ENCODE peak calls at places on chromosome 3, in four cellular contexts. Q is foreskin fibroblast, E is neural progenitor cell, T is HFF-Myc. K is an unnamed sample.

GRCh38 chr3:82329300-82329699 is 567.9 kb upstream of the GBE1 start:
- DNase-seq in Q (peak), T (no peak), E (no peak), K (no peak)

GRCh38 chr3:133535971-133536634 is 37.4 kb upstream of the CDV3 start:
- DNase-seq in E (no peak), T (peak), Q (peak), K (no peak)

GRCh38 chr3:127065561-127066270 is 82.8 kb downstream of the PLXNA1 start:
- DNase-seq in E (no peak), T (no peak), Q (peak), K (no peak)

GRCh38 chr3:136730595-136731273 is 21.4 kb downstream of the STAG1 start:
- DNase-seq in T (no peak), Q (no peak), E (no peak), K (peak)

GRCh38 chr3:117708601-117709000 is 999.0 kb downstream of the TUSC7 start:
- DNase-seq in E (no peak), T (no peak), Q (no peak), K (no peak)

GRCh38 chr3:63349583-63350177 is 71.6 kb downstream of the SYNPR start:
- DNase-seq in E (peak), Q (peak), T (peak), K (peak)

GRCh38 chr3:27195059-27195458 is 174.1 kb downstream of the NEK10 start:
- DNase-seq in T (no peak), Q (peak), E (no peak), K (no peak)

GRCh38 chr3:13112521-13113345 is 39.5 kb upstream of the IQSEC1 start:
- DNase-seq in E (no peak), Q (no peak), T (no peak), K (no peak)

GRCh38 chr3:177835917-177836316 is 638.6 kb upstream of the TBL1XR1 start:
- DNase-seq in E (no peak), Q (peak), T (no peak), K (no peak)

GRCh38 chr3:111954228-111954990 is 24.4 kb upstream of the ABHD10 start:
- DNase-seq in T (peak), Q (peak), E (no peak), K (no peak)

GRCh38 chr3:141246224-141246957 is 14.8 kb downstream of the PXYLP1 start:
- DNase-seq in Q (no peak), E (no peak), T (no peak), K (no peak)

GRCh38 chr3:60536420-60536819 is 714.8 kb downstream of the FHIT start:
- DNase-seq in Q (no peak), T (no peak), E (no peak), K (peak)

GRCh38 chr3:194137314-194138097 is 1.6 kb downstream of the HES1 start:
- DNase-seq in Q (peak), E (peak), T (no peak), K (peak)

GRCh38 chr3:194136519-194137313 is 768 bp downstream of the HES1 start:
- DNase-seq in Q (peak), E (peak), T (no peak), K (no peak)

GRCh38 chr3:194138732-194139084 is 2.8 kb downstream of the HES1 start:
- DNase-seq in Q (peak), E (peak), T (no peak), K (no peak)

GRCh38 chr3:194139085-194139976 is 3.4 kb downstream of the HES1 start:
- DNase-seq in T (peak), E (peak), Q (peak), K (no peak)

DNA sequence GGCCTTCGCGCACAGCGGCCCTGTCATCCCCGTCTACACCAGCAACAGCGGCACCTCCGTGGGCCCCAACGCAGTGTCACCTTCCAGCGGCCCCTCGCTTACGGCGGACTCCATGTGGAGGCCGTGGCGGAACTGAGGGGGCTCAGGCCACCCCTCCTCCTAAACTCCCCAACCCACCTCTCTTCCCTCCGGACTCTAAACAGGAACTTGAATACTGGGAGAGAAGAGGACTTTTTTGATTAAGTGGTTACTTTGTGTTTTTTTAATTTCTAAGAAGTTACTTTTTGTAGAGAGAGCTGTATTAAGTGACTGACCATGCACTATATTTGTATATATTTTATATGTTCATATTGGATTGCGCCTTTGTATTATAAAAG is 2.1 kb downstream of the HES1 start:
- DNase-seq in T (no peak), Q (no peak), E (no peak), K (no peak)
- TF ChIP-seq CTCF in T (no peak), Q (peak), E (no peak), K (no peak)

GRCh38 chr3:189771842-189772494 is 140.8 kb downstream of the TP63 start:
- DNase-seq in E (no peak), T (no peak), Q (no peak), K (no peak)

GRCh38 chr3:189778340-189778950 is 147.3 kb downstream of the TP63 start:
- DNase-seq in Q (no peak), T (no peak), E (no peak), K (peak)

GRCh38 chr3:189776163-189776824 is 145.1 kb downstream of the TP63 start:
- DNase-seq in Q (no peak), T (no peak), E (peak), K (no peak)

GRCh38 chr3:189772584-189772983 is 141.4 kb downstream of the TP63 start:
- DNase-seq in Q (no peak), E (no peak), T (no peak), K (no peak)

DNA sequence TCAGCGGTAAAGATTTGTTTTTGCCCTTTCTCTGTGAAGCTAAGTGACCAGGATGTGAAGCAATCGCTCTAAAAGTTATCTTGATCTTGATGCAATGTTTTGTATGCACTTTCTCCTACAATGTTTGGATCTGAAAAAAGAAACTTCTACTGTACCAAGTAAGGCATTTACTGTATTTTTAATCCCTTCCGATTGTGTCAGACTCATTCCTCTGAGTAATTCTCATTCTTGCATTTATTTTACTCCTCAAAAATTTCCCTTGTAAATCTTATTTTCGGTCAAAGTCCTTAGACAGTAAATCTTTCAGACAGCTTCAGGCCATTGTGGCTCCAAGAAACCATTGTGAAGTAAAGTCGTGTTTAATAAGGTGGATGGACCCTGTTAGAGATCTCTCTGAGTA is 141.9 kb downstream of the TP63 start:
- DNase-seq in T (no peak), Q (peak), E (no peak), K (no peak)
- H3K4me3 ChIP-seq in T (no peak), Q (no peak), E (no peak), K (no peak)

GRCh38 chr3:112982710-112983109 is 7.8 kb upstream of the CD200R1 start:
- DNase-seq in T (no peak), Q (no peak), E (no peak), K (no peak)

GRCh38 chr3:112984485-112984884 is 6.3 kb upstream of the GTPBP8 start:
- DNase-seq in Q (no peak), E (no peak), T (no peak), K (peak)

GRCh38 chr3:112990672-112991602 is at the start of gene GTPBP8:
- DNase-seq in Q (peak), T (peak), E (peak), K (peak)

GRCh38 chr3:112987710-112988334 is 3.0 kb upstream of the GTPBP8 start:
- DNase-seq in E (no peak), T (no peak), Q (no peak), K (no peak)
- TF ChIP-seq CTCF in E (no peak), T (no peak), Q (no peak), K (no peak)

DNA sequence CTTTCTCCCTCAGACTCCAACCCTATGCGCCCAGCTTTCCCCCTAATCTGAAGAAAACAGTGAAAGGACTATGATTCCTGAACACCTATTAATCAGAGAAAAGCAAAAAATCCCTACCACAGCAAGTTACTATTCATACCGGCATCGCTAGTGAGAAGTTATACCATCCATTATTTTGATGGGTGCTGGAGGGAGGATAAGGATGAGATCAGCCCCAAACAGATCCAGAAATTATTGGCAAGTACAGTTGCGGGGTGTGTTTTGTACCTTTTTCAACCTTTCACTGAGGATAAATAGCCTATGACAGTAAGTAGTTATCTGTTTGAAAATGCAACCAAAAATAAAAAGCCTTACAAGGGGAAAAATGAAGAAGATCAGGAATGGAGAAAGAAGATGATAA is 59.9 kb upstream of the ADAMTS9 start:
- DNase-seq in T (no peak), E (no peak), Q (no peak), K (no peak)
- H3K4me3 ChIP-seq in T (no peak), E (no peak), Q (no peak), K (no peak)

DNA sequence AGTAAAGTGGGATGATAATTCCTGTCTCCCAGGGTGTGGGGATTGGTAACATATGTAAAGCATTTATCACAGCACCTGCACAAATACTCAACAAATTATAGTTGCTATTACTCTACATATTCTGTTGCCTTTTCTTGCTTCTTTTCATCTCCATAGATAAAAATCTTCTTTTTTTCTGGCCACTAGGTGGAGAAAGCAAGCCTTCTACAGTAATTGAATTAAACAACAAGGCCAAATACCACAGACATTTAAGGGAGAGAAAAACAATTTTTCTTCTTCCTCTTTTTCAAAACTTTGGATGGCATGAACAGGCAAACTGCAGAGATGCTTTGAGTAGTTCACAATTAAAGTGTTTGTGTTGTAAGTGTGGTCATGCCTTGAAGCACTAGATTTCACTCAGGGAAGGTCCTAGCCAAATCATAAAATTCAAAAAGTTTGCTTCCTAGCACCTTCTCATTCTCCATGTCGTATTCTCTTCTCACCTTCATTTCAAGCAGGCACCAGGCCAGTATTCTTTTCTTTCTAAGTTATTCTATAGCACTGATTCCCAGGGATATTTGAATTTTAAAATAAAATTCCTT is 493.4 kb upstream of the TGFBR2 start:
- DNase-seq in E (peak), Q (peak), T (peak), K (peak)
- TF ChIP-seq CTCF in E (peak), Q (peak), T (peak), K (peak)

DNA sequence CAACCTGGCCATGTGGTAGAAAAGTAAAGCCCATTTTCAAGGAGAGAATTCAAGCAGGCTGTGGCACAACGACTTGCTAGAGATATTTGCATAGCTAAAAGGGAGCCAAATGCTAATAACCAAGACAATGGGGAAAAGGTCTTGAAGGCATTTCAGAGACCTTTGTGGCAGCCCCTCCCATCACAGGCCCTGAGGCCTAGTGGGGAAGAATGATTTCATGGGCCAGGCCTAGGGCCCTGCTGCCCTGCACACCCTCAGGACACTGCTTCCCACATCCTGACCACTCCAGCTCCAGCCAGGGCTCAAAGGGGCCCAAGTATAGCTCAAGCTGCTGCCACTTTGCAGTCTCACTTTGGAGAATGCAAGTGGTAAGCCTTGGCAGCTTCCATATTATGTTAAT is 21.5 kb upstream of the PTPN23 start:
- DNase-seq in Q (no peak), T (no peak), E (no peak), K (no peak)
- H3K4me3 ChIP-seq in Q (no peak), T (no peak), E (no peak), K (no peak)

GRCh38 chr3:61896251-61896650 is 334.9 kb downstream of the PTPRG start:
- DNase-seq in Q (no peak), E (no peak), T (no peak), K (no peak)

GRCh38 chr3:61897848-61898247 is 336.5 kb downstream of the PTPRG start:
- DNase-seq in Q (no peak), E (no peak), T (no peak), K (no peak)

GRCh38 chr3:61892881-61893280 is 331.5 kb downstream of the PTPRG start:
- DNase-seq in Q (no peak), T (no peak), E (no peak), K (no peak)

GRCh38 chr3:61893840-61894566 is 332.6 kb downstream of the PTPRG start:
- DNase-seq in E (no peak), T (no peak), Q (no peak), K (no peak)

GRCh38 chr3:61894988-61895935 is 333.9 kb downstream of the PTPRG start:
- DNase-seq in E (no peak), T (peak), Q (peak), K (peak)
- TF ChIP-seq CTCF in E (peak), T (no peak), Q (no peak), K (no peak)

GRCh38 chr3:130626021-130626420 is 109.0 kb downstream of the COL6A6 start:
- DNase-seq in T (no peak), E (no peak), Q (peak), K (no peak)

GRCh38 chr3:130627143-130627849 is 110.3 kb downstream of the COL6A6 start:
- DNase-seq in E (no peak), Q (no peak), T (no peak), K (no peak)

GRCh38 chr3:130621824-130622223 is 104.8 kb downstream of the COL6A6 start:
- DNase-seq in E (peak), T (no peak), Q (no peak), K (no peak)
- H3K4me3 ChIP-seq in E (no peak), T (no peak), Q (no peak), K (no peak)

GRCh38 chr3:135246027-135246426 is 451.0 kb downstream of the EPHB1 start:
- DNase-seq in E (no peak), Q (no peak), T (no peak), K (no peak)
- TF ChIP-seq CTCF in E (peak), Q (peak), T (no peak), K (peak)

DNA sequence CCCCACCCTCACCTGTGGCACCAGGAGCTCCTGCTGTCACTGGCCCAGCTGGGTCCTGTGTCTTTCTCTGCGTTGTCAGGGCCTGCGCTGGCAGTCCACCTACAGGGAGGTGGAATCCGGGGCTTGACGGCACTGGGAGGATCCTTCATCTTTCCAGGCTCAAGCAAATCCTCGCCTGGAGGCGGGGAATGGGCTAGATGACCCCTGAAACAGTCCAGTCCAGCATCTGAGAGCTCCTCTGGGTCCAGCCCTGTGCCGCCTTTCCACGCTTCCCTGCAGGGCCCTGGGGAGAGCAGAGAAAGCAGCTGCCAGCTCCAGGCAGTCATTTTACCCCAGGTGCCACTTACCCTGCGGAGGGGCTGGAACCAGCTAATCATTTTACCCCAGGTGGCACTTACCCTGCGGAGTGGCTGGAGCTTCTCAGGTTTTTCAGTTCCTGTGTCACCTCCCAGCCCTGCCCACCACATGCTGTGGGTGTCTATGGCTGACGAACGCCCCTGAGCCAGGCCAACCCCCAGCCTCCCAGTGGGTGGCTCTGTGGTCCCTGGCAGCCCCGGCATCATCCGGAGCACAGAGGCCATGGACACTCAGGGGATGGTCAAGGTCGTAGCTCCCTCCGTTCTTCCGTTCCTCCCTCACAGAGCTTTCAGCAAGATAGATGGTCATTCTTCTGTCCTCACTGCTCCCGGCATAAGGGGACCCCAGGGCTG is 17.9 kb upstream of the ADIPOQ start:
- DNase-seq in E (peak), Q (no peak), T (no peak), K (no peak)
- H3K4me3 ChIP-seq in E (peak), Q (peak), T (peak), K (no peak)

K was measured in GM12865.